ENCODE peak calls at places on chromosomes 3 and 15, in seven cellular contexts. I is GM23248; G is SK-N-SH; C is CD8-positive, alpha-beta memory T cell; H is effector memory CD4-positive, alpha-beta T cell; A is left lung; E is A549. D is an unnamed sample.

GRCh38 chr3:88385090-88385489 is 235.3 kb downstream of the C3orf38 start:
- DNase-seq in C (no peak), G (no peak), E (no peak), A (no peak), H (no peak), I (no peak), D (no peak)

GRCh38 chr3:69032737-69033136 is 19.3 kb upstream of the EOGT start:
- DNase-seq in I (no peak), G (no peak), E (no peak), A (no peak), H (no peak), C (no peak), D (no peak)

GRCh38 chr15:22258402-22259150 is 178.2 kb downstream of the OR4M2 start:
- DNase-seq in H (no peak), E (peak; percentile 49), G (peak; percentile 44), C (no peak), A (peak; percentile 83), I (no peak), D (no peak)

GRCh38 chr15:39833515-39833981 is 50.9 kb upstream of the FSIP1 start:
- DNase-seq in G (no peak), A (no peak), E (no peak), I (peak; percentile 86), H (no peak), C (no peak), D (no peak)

GRCh38 chr3:176814252-176814651 is 383.0 kb downstream of the TBL1XR1 start:
- DNase-seq in C (no peak), H (no peak), E (peak; percentile 39), G (peak; percentile 45), I (peak; percentile 72), A (no peak), D (peak; percentile 8)

GRCh38 chr15:33279613-33280205 is 31.1 kb upstream of the RYR3 start:
- DNase-seq in I (peak; percentile 53), E (peak; percentile 63), A (no peak), H (no peak), G (no peak), C (no peak), D (no peak)

GRCh38 chr3:42735609-42736008 is 33.0 kb upstream of the HHATL start:
- DNase-seq in G (no peak), E (no peak), I (no peak), A (peak; percentile 61), H (no peak), C (no peak), D (no peak)

GRCh38 chr15:57057134-57057930 is 138.9 kb downstream of the TCF12 start:
- DNase-seq in A (no peak), I (no peak), G (no peak), C (no peak), E (no peak), H (no peak), D (no peak)

GRCh38 chr15:37891754-37892368 is 42.6 kb upstream of the TMCO5A start:
- DNase-seq in C (no peak), I (peak; percentile 81), E (peak; percentile 33), H (no peak), G (peak; percentile 40), A (no peak), D (no peak)

GRCh38 chr15:91118796-91119590 is 18.9 kb downstream of the SV2B start:
- DNase-seq in H (no peak), E (no peak), G (no peak), A (no peak), C (no peak), I (no peak), D (no peak)

GRCh38 chr15:41970456-41970855 is 1.9 kb downstream of the EHD4 start:
- DNase-seq in C (no peak), E (no peak), G (no peak), A (no peak), H (no peak), I (no peak), D (no peak)

GRCh38 chr3:143002083-143002712 is 828 bp downstream of the U2SURP start:
- DNase-seq in C (no peak), E (peak; percentile 49), I (peak; percentile 68), A (no peak), G (peak; percentile 16), H (no peak), D (no peak)

GRCh38 chr15:59190291-59190690 is 16.4 kb upstream of the LDHAL6B start:
- DNase-seq in A (no peak), C (no peak), G (no peak), H (no peak), E (no peak), I (no peak), D (no peak)

GRCh38 chr3:88307666-88308065 is 157.9 kb downstream of the C3orf38 start:
- DNase-seq in C (no peak), E (no peak), A (no peak), I (no peak), G (no peak), H (no peak), D (no peak)

GRCh38 chr3:109559389-109559788 is 222.0 kb upstream of the DPPA4 start:
- DNase-seq in E (no peak), H (no peak), G (no peak), I (no peak), A (no peak), C (no peak), D (no peak)

GRCh38 chr15:93152951-93153350 is 63.9 kb upstream of the RGMA start:
- DNase-seq in E (no peak), A (no peak), H (no peak), I (no peak), C (no peak), G (no peak), D (no peak)

GRCh38 chr3:38002291-38002876 is 11.8 kb downstream of the VILL start:
- DNase-seq in A (no peak), I (no peak), E (no peak), G (no peak), H (no peak), C (peak; percentile 37), D (no peak)

GRCh38 chr15:69055251-69055650 is 40.8 kb downstream of the NOX5 start:
- DNase-seq in H (no peak), G (no peak), E (no peak), C (no peak), I (no peak), A (no peak), D (no peak)

GRCh38 chr3:100802126-100802525 is 92.8 kb downstream of the TFG start:
- DNase-seq in H (no peak), G (no peak), E (no peak), C (no peak), I (no peak), A (no peak), D (no peak)

GRCh38 chr15:57592426-57592825 is 722 bp downstream of the MYZAP start:
- DNase-seq in G (peak; percentile 22), A (no peak), E (no peak), C (no peak), I (no peak), H (no peak), D (no peak)

GRCh38 chr15:88911766-88912118 is 1.4 kb downstream of the MFGE8 start:
- DNase-seq in A (peak; percentile 66), H (no peak), G (no peak), C (no peak), E (peak; percentile 53), I (peak; percentile 67), D (no peak)

GRCh38 chr3:132654190-132654589 is 5.4 kb downstream of the ACAD11 start:
- DNase-seq in C (no peak), E (no peak), G (no peak), H (no peak), I (no peak), A (no peak), D (no peak)

GRCh38 chr3:3209714-3210113 is 30.2 kb upstream of the CRBN start:
- DNase-seq in E (no peak), I (no peak), C (no peak), H (no peak), G (no peak), A (no peak), D (no peak)

GRCh38 chr15:40084657-40085056 is 24.0 kb downstream of the BMF start:
- DNase-seq in I (no peak), H (no peak), C (no peak), A (no peak), E (no peak), G (no peak), D (no peak)

GRCh38 chr15:52337198-52337853 is 41.7 kb upstream of the MYO5C start:
- DNase-seq in I (peak; percentile 78), C (no peak), E (peak; percentile 50), G (no peak), A (no peak), H (no peak), D (no peak)

GRCh38 chr3:187264051-187264450 is 27.5 kb downstream of the MASP1 start:
- DNase-seq in A (no peak), G (no peak), C (no peak), H (no peak), E (peak; percentile 38), I (peak; percentile 82), D (no peak)

GRCh38 chr15:85354432-85354831 is 26.0 kb upstream of the AKAP13 start:
- DNase-seq in I (peak; percentile 45), H (no peak), G (no peak), A (no peak), C (no peak), E (no peak), D (no peak)

GRCh38 chr3:44032487-44032886 is 209.2 kb upstream of the TOPAZ1 start:
- DNase-seq in I (no peak), E (no peak), G (no peak), C (no peak), A (no peak), H (no peak), D (no peak)

GRCh38 chr15:28887344-28888174 is 1.8 kb downstream of the APBA2 start:
- DNase-seq in I (no peak), H (no peak), E (no peak), G (peak; percentile 47), A (no peak), C (no peak), D (no peak)

GRCh38 chr3:50299638-50299928 is 378 bp upstream of the HYAL3 start:
- DNase-seq in E (no peak), G (no peak), I (no peak), C (no peak), H (no peak), A (no peak), D (no peak)
- H3K4me1 ChIP-seq in E (peaks cover 26% of the 10 kb centered on the region), G (peaks cover 10% of the 10 kb centered on the region), I (peaks cover 11% of the 10 kb centered on the region), C (peaks cover 25% of the 10 kb centered on the region), H (peaks cover 22% of the 10 kb centered on the region), A (peaks cover 36% of the 10 kb centered on the region), D (peaks cover 28% of the 10 kb centered on the region)

GRCh38 chr15:25235391-25235790 is 203.4 kb downstream of the UBE3A start:
- DNase-seq in G (no peak), C (no peak), E (no peak), H (no peak), I (no peak), A (peak; percentile 68), D (no peak)
- H3K9me3 ChIP-seq in G (no peaks in the 10 kb centered on the region), C (no peaks in the 10 kb centered on the region), E (no peaks in the 10 kb centered on the region), H (no peaks in the 10 kb centered on the region), I (no peaks in the 10 kb centered on the region), A (no peaks in the 10 kb centered on the region), D (peaks cover 15% of the 10 kb centered on the region)

DNA sequence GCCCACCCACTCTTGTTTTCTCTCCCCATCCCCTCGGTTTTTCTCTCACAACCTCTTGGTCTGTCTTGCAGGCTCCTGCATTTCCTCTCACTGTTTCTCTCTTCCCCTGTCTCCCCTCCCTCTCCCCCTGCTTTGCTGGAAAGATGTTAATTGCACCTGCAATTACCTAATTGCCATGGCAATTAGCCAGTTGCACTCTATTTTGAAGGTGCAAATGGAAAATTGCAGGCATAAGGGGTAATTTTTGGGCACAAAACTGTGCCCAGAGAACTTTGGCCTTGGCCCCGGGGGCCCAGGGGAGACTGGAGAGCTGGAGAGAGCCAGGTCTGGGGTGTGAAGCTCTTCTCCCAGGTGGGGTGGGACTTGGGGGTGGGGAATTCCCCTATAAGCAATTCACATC is 164.5 kb upstream of the TLE3 start:
- DNase-seq in G (no peak), H (no peak), C (no peak), I (no peak), E (no peak), A (no peak), D (no peak)
- H3K4me1 ChIP-seq in G (peaks cover 8% of the 10 kb centered on the region), H (peaks cover 31% of the 10 kb centered on the region), C (peaks cover 49% of the 10 kb centered on the region), I (peaks cover 5% of the 10 kb centered on the region), E (no peaks in the 10 kb centered on the region), A (peaks cover 26% of the 10 kb centered on the region), D (peaks cover 35% of the 10 kb centered on the region)

GRCh38 chr3:171854649-171855305 is 11.6 kb downstream of the TMEM212 start:
- DNase-seq in A (no peak), I (no peak), C (no peak), H (no peak), E (no peak), G (no peak), D (no peak)
- H3K9me3 ChIP-seq in A (no peaks in the 10 kb centered on the region), I (no peaks in the 10 kb centered on the region), C (no peaks in the 10 kb centered on the region), H (no peaks in the 10 kb centered on the region), E (peaks cover 34% of the 10 kb centered on the region), G (peaks cover 21% of the 10 kb centered on the region), D (peaks cover 17% of the 10 kb centered on the region)

D was measured in DND-41.